ENCODE peak calls at places on chromosome 22, in seven cellular contexts. F, E, I, H, K, T and G are unnamed samples. For H3K79me2 and H3K27me3, the result is how much of the 10 kb centered on the place peaks cover.

GRCh38 chr22:33025675-33026074 is 32.5 kb downstream of the SYN3 start:
- DNase-seq in F (no peak), E (no peak), I (no peak), H (no peak), K (no peak), T (no peak), G (no peak)

GRCh38 chr22:39482768-39483167 is 19.3 kb upstream of the MIEF1 start:
- DNase-seq in F (no peak), E (no peak), I (peak), H (no peak), K (peak), T (no peak), G (peak)

GRCh38 chr22:19663821-19664325 is 50.4 kb upstream of the SEPTIN5 start:
- DNase-seq in F (no peak), E (no peak), I (peak), H (peak), K (peak), T (peak), G (no peak)

GRCh38 chr22:49961601-49962011 is 1.0 kb downstream of the PIM3 start:
- DNase-seq in F (no peak), E (peak), I (peak), H (peak), K (peak), T (no peak), G (no peak)

GRCh38 chr22:49103314-49104052 is 724.2 kb downstream of the BRD1 start:
- DNase-seq in F (no peak), E (no peak), I (no peak), H (no peak), K (peak), T (no peak), G (no peak)

GRCh38 chr22:39526736-39527171 is 5.8 kb downstream of the RPS19BP1 start:
- DNase-seq in F (no peak), E (no peak), I (no peak), H (no peak), K (peak), T (no peak), G (peak)

GRCh38 chr22:25013634-25014033 is 61.1 kb downstream of the KIAA1671 start:
- DNase-seq in F (no peak), E (no peak), I (peak), H (no peak), K (no peak), T (no peak), G (no peak)

GRCh38 chr22:48882636-48883200 is 945.0 kb downstream of the BRD1 start:
- DNase-seq in F (no peak), E (no peak), I (no peak), H (no peak), K (no peak), T (no peak), G (no peak)

GRCh38 chr22:20011993-20012740 is 4.5 kb downstream of the ARVCF start:
- DNase-seq in F (no peak), E (no peak), I (no peak), H (no peak), K (no peak), T (no peak), G (no peak)

GRCh38 chr22:29979645-29980303 is 96.8 kb downstream of the MTMR3 start:
- DNase-seq in F (no peak), E (no peak), I (no peak), H (no peak), K (no peak), T (peak), G (no peak)

GRCh38 chr22:17868771-17869170 is 94.5 kb upstream of the BID start:
- DNase-seq in F (no peak), E (no peak), I (no peak), H (no peak), K (no peak), T (no peak), G (no peak)

GRCh38 chr22:49331878-49332277 is 495.8 kb downstream of the BRD1 start:
- DNase-seq in F (no peak), E (no peak), I (no peak), H (no peak), K (no peak), T (no peak), G (no peak)

GRCh38 chr22:30238661-30239420 is 7.7 kb downstream of the LIF start:
- DNase-seq in F (no peak), E (peak), I (no peak), H (peak), K (no peak), T (peak), G (peak)

GRCh38 chr22:46446799-46447198 is 90.6 kb downstream of the CELSR1 start:
- DNase-seq in F (no peak), E (no peak), I (no peak), H (no peak), K (no peak), T (no peak), G (no peak)

GRCh38 chr22:50674127-50674493 is 1.5 kb downstream of the SHANK3 start:
- DNase-seq in F (no peak), E (no peak), I (no peak), H (peak), K (peak), T (no peak), G (no peak)

GRCh38 chr22:32699686-32700085 is 101.8 kb upstream of the TIMP3 start:
- DNase-seq in F (no peak), E (no peak), I (no peak), H (no peak), K (no peak), T (no peak), G (no peak)

GRCh38 chr22:38462960-38463784 is 4.7 kb upstream of the KDELR3 start:
- DNase-seq in F (no peak), E (peak), I (no peak), H (peak), K (peak), T (no peak), G (no peak)

GRCh38 chr22:17199131-17199731 is 20.0 kb downstream of the ADA2 start:
- DNase-seq in F (no peak), E (peak), I (no peak), H (peak), K (peak), T (peak), G (no peak)

GRCh38 chr22:47203554-47203991 is 441.1 kb downstream of the TBC1D22A start:
- DNase-seq in F (no peak), E (no peak), I (no peak), H (no peak), K (no peak), T (no peak), G (no peak)

DNA sequence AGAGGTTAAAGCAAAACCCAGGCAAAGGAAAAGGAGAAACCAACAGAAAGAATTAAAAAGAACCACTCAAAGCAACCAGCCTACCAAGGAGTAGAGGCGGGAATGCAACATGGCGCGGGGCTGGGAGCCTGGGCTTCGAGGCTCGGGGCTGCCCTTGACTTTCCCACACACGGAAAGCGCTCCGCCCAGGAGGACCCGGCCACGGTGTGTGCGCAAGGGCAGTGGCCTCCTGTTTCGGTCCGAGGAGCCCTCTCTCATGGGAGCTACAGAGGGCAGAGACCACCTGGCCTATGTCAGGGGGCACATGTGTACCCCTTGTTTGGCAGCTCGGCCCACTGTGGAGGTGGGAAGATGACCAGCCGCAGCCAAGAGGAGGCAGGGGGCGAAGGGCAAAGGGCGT is 55.9 kb downstream of the APOL1 start:
- DNase-seq in F (no peak), E (no peak), I (no peak), H (no peak), K (no peak), T (no peak), G (no peak)
- H3K79me2 ChIP-seq in F (under half), E (under half), I (half or more), H (under half), K (under half), T (half or more), G (under half)

DNA sequence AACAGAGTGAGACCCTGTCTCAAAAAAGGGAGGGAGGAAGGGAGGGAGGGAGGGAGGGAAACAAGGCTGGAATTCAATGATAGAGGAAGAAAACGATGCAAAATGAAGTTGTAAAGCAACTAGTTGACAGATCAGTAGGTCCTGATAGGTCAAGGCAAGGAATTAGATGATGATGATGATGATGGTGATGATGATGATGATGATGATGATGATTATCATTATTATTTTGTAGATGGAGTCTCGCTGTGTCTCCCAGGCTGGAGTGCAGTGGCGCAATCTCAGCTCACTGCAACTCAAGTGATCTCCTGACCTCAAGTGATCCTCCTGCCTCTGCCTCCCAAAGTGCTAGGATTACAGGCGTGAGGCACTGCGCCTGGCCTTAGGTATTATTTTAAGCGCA is 11.3 kb upstream of the L3MBTL2 start:
- DNase-seq in F (no peak), E (no peak), I (no peak), H (no peak), K (no peak), T (no peak), G (no peak)
- H3K27me3 ChIP-seq in F (under half), E (under half), I (under half), H (under half), K (under half), T (under half), G (under half)

GRCh38 chr22:26508148-26508547 is 4.1 kb downstream of the TFIP11 start:
- DNase-seq in F (no peak), E (no peak), I (no peak), H (no peak), K (no peak), T (no peak), G (no peak)

GRCh38 chr22:26503758-26504157 is 8.5 kb downstream of the TFIP11 start:
- DNase-seq in F (no peak), E (no peak), I (no peak), H (no peak), K (no peak), T (no peak), G (no peak)

GRCh38 chr22:26501996-26502395 is 10.3 kb downstream of the TFIP11 start:
- DNase-seq in F (no peak), E (no peak), I (no peak), H (no peak), K (no peak), T (no peak), G (no peak)

GRCh38 chr22:26499188-26499703 is 13.0 kb downstream of the TFIP11 start:
- DNase-seq in F (no peak), E (no peak), I (no peak), H (no peak), K (no peak), T (no peak), G (no peak)

DNA sequence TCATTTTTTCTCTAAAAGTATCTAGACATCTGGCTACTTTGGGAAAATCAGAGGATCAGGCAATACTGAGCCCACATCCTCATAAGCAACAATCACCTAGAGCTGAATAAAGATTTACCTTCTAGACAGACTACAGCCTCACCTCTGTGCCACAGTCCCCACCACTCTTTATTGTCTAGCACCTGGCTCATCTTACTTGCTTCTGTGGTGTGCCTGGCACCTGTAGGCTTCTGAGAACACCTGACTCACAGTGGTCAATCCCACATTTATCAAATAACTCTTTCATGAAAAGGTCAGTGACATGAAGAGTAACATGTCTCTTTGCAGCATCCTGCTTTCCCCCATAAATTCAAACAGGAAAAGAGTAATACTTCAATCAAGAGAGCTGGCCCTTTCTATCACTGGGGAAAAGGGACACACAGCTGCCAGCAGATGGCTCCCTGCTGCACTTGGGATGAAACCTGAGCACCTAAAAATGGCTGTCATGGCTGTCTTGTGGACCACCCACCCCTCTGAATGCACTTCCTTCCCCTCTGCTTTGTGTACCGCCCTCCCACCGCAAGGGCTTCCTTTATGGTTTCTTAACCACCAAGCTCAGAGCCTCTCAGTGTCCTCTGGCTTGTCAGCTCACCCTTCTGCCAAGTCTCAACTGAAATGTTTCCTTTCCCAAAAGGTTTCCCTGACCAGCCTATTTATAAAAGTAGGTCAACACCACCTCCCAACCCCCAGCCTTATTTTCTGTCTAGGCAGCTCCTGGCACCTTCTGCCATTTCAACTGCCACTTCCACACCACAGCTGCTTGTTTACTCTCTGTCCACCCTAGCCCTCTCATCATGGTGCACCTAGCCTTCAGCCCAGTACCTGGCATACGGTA is 9.3 kb downstream of the TFIP11 start:
- DNase-seq in F (no peak), E (peak), I (peak), H (peak), K (peak), T (peak), G (no peak)
- H3K79me2 ChIP-seq in F (under half), E (under half), I (under half), H (under half), K (under half), T (under half), G (under half)

DNA sequence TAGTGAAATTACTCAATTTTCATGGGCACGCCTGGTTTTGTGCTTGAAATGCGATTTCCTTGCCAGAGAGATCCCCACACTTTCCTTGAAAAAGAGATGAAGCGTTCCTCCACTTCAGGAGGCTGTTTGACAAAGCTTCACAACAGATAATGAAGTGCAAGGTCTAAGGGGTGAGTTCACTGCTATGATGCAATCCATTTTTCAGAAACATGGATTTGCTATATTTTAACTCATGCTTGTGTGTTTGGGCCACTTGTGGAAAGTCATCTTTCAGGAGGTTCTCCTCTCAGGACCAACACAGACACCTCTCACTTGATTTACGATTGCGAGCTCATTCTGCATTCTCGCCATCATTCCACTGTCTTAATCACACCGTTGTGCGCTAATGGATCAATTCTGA is 27.8 kb upstream of the RTL6 start:
- DNase-seq in F (no peak), E (no peak), I (no peak), H (no peak), K (no peak), T (no peak), G (no peak)
- H3K27me3 ChIP-seq in F (under half), E (under half), I (under half), H (under half), K (under half), T (under half), G (under half)

GRCh38 chr22:44337658-44338004 is 24.9 kb upstream of the SHISAL1 start:
- DNase-seq in F (no peak), E (peak), I (no peak), H (peak), K (peak), T (peak), G (peak)
- H3K79me2 ChIP-seq in F (under half), E (under half), I (under half), H (under half), K (under half), T (under half), G (under half)

DNA sequence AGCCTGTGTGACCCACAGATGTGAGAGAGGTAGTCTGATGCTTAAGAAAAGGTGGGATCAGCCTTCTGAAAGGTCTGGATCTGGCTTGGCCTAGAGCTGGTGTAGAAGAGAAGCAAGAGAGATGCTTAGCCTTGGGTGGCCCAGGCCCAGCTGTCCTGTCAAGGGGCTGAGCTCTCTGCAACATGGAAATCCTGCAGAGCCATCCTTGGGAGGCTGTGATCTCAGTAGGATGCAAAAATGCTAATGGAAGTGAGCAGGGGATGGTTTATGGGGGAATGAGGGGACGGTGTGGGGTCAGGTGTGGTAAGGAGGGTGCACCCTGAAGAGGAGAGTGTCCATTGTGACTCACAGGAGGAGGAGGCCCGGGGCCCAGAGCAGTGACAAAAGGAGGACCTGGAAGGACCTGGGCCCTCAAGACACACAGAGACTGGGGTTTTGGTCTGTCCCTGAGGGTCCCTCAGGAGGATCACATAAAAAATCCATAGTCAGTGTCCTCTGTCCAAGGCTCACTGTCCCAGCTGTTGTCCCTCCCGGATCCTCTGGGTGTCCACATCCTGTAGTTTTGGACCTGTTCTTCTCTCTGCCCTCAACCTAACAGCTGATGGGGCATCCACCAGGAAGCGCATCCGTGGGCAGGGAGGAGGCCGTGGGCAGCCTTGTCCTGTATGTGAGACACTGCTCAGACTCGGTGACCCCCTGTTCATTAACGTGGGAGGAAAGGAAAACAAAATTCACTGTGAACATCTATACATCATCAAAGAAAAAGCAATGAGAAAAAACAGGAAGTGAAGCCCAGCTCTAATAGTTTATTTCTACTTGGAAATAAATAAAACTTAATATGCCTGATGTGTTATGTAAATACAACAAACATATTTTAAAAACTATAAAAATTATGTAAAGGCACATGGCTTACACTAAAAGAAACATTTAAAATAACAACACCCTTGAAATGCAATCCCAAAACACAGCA is 129.8 kb downstream of the ZNF280B start:
- DNase-seq in F (no peak), E (no peak), I (no peak), H (no peak), K (no peak), T (no peak), G (no peak)
- H3K27me3 ChIP-seq in F (under half), E (half or more), I (under half), H (half or more), K (half or more), T (under half), G (half or more)

GRCh38 chr22:44199866-44200265 is 19.1 kb downstream of the PARVG start:
- DNase-seq in F (no peak), E (no peak), I (no peak), H (no peak), K (no peak), T (no peak), G (no peak)

GRCh38 chr22:44202261-44202789 is 21.6 kb downstream of the PARVG start:
- DNase-seq in F (no peak), E (no peak), I (no peak), H (no peak), K (no peak), T (peak), G (no peak)

GRCh38 chr22:44201556-44202129 is 20.9 kb downstream of the PARVG start:
- DNase-seq in F (no peak), E (no peak), I (no peak), H (no peak), K (no peak), T (no peak), G (no peak)

GRCh38 chr22:44200451-44200850 is 19.7 kb downstream of the PARVG start:
- DNase-seq in F (no peak), E (no peak), I (no peak), H (no peak), K (no peak), T (no peak), G (no peak)

GRCh38 chr22:44200855-44201550 is 20.3 kb downstream of the PARVG start:
- DNase-seq in F (no peak), E (no peak), I (no peak), H (no peak), K (no peak), T (no peak), G (no peak)
- H3K79me2 ChIP-seq in F (under half), E (under half), I (under half), H (under half), K (under half), T (under half), G (under half)

GRCh38 chr22:28250036-28250695 is 331.1 kb upstream of the PITPNB start:
- DNase-seq in F (no peak), E (no peak), I (no peak), H (no peak), K (no peak), T (peak), G (no peak)

GRCh38 chr22:28247114-28247513 is 328.1 kb upstream of the PITPNB start:
- DNase-seq in F (no peak), E (no peak), I (no peak), H (no peak), K (no peak), T (peak), G (no peak)

GRCh38 chr22:28247667-28248363 is 328.8 kb upstream of the PITPNB start:
- DNase-seq in F (no peak), E (no peak), I (no peak), H (no peak), K (peak), T (peak), G (no peak)

GRCh38 chr22:28246392-28246791 is 327.3 kb upstream of the PITPNB start:
- DNase-seq in F (no peak), E (no peak), I (no peak), H (no peak), K (no peak), T (peak), G (no peak)

GRCh38 chr22:28249402-28249801 is 330.3 kb upstream of the PITPNB start:
- DNase-seq in F (no peak), E (no peak), I (no peak), H (no peak), K (no peak), T (no peak), G (no peak)
- H3K27me3 ChIP-seq in F (half or more), E (under half), I (under half), H (under half), K (half or more), T (under half), G (under half)

DNA sequence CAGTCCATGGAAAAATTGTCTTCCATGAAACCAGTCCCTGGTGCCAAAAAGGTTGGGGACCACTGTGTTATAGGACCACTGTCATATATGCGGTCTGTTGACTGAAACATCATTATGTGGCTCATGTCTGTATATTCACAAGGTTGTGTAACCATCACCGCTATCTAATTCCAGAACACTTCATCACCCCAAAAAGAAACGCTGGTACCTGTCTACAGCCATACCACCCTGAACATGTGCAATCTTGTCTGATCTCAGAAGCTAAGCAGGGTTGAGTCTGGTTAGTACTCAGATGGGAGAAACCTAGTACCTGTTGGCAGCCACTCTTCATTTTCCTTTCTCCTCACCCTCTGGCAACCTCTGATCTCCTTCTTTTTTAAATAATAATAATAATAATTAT is 12.9 kb upstream of the PIK3IP1 start:
- DNase-seq in F (no peak), E (no peak), I (no peak), H (no peak), K (no peak), T (no peak), G (no peak)
- H3K79me2 ChIP-seq in F (under half), E (under half), I (under half), H (under half), K (under half), T (under half), G (under half)